ENCODE peak calls at places on chromosomes 3 and 15, in six cellular contexts. K, Q, X, I, V and T are unnamed samples.
A peak's percentile ranks its signal among the peaks of the same experiment; 100 is the strongest.

GRCh38 chr3:158680861-158681260 is 8.4 kb upstream of the LXN start:
- DNase-seq in Q (no peak), X (no peak), V (no peak), K (no peak), I (no peak), T (no peak)

GRCh38 chr3:16467368-16467767 is 46.1 kb downstream of the RFTN1 start:
- DNase-seq in K (no peak), X (no peak), I (no peak), Q (no peak), V (no peak), T (no peak)

GRCh38 chr15:57224664-57225063 is 151.6 kb upstream of the CGNL1 start:
- DNase-seq in K (no peak), Q (no peak), V (no peak), I (no peak), X (no peak), T (no peak)

GRCh38 chr3:64884574-64884973 is 196.8 kb upstream of the ADAMTS9 start:
- DNase-seq in X (no peak), Q (no peak), K (no peak), V (no peak), I (no peak), T (no peak)

GRCh38 chr3:183122257-183122932 is 23.1 kb upstream of the MCCC1 start:
- DNase-seq in V (no peak), Q (peak; percentile 51), I (peak; percentile 22), K (peak; percentile 60), X (no peak), T (no peak)

GRCh38 chr3:133514418-133514817 is 59.1 kb upstream of the CDV3 start:
- DNase-seq in X (no peak), K (peak; percentile 20), V (no peak), I (no peak), Q (no peak), T (no peak)

GRCh38 chr3:58535531-58536500 is 1.2 kb downstream of the ACOX2 start:
- DNase-seq in Q (no peak), I (no peak), V (no peak), K (peak; percentile 63), X (no peak), T (peak; percentile 59)

GRCh38 chr15:57692709-57693108 is 13.8 kb upstream of the POLR2M start:
- DNase-seq in V (no peak), I (no peak), Q (no peak), X (no peak), K (no peak), T (no peak)

GRCh38 chr3:181265750-181266333 is 276.3 kb upstream of the DNAJC19 start:
- DNase-seq in I (no peak), Q (no peak), V (no peak), K (no peak), X (no peak), T (no peak)

GRCh38 chr3:16319307-16319706 is 54.3 kb downstream of the OXNAD1 start:
- DNase-seq in V (no peak), Q (peak; percentile 62), K (peak; percentile 73), X (no peak), I (no peak), T (no peak)

GRCh38 chr3:154098396-154098795 is 22.8 kb upstream of the ARHGEF26 start:
- DNase-seq in X (no peak), K (no peak), I (no peak), V (no peak), Q (no peak), T (no peak)

GRCh38 chr3:197456271-197457091 is 99.3 kb downstream of the BDH1 start:
- DNase-seq in V (peak; percentile 91), Q (peak; percentile 87), X (peak; percentile 91), K (peak; percentile 92), I (peak; percentile 77), T (peak; percentile 93)

GRCh38 chr3:108117245-108117644 is 26.4 kb upstream of the CD47 start:
- DNase-seq in X (no peak), I (no peak), K (no peak), Q (no peak), V (no peak), T (no peak)

GRCh38 chr15:29821416-29822099 is 710 bp downstream of the TJP1 start:
- DNase-seq in I (peak; percentile 49), X (peak; percentile 82), V (peak; percentile 65), Q (peak; percentile 87), K (peak; percentile 93), T (peak; percentile 84)

GRCh38 chr15:67641453-67641852 is 99.0 kb downstream of the MAP2K5 start:
- DNase-seq in X (no peak), I (no peak), Q (no peak), V (no peak), K (no peak), T (no peak)

GRCh38 chr15:52227456-52227855 is 36.3 kb upstream of the GNB5 start:
- DNase-seq in K (peak; percentile 90), V (peak; percentile 50), X (peak; percentile 78), Q (peak; percentile 82), I (peak; percentile 71), T (peak; percentile 73)

GRCh38 chr15:42640103-42640502 is 64.7 kb downstream of the STARD9 start:
- DNase-seq in K (no peak), Q (no peak), X (no peak), V (no peak), I (no peak), T (no peak)

GRCh38 chr3:43621406-43621973 is 321 bp downstream of the ANO10 start:
- DNase-seq in I (no peak), V (peak; percentile 30), K (no peak), Q (no peak), X (peak; percentile 44), T (peak; percentile 60)

GRCh38 chr15:61759639-61760038 is 300.6 kb downstream of the VPS13C start:
- DNase-seq in K (no peak), X (no peak), V (no peak), Q (no peak), I (no peak), T (no peak)

GRCh38 chr3:5531741-5532140 is 344.2 kb downstream of the EDEM1 start:
- DNase-seq in K (no peak), Q (no peak), I (no peak), X (no peak), V (no peak), T (no peak)

GRCh38 chr3:46867550-46867898 is 4.3 kb upstream of the MYL3 start:
- DNase-seq in V (peak; percentile 89), Q (no peak), I (peak; percentile 75), X (peak; percentile 80), K (no peak), T (peak; percentile 91)

GRCh38 chr3:73552700-73553099 is 72.0 kb downstream of the PDZRN3 start:
- DNase-seq in X (no peak), I (no peak), Q (no peak), K (no peak), V (no peak), T (no peak)

GRCh38 chr15:26243382-26243781 is 380.3 kb upstream of the ATP10A start:
- DNase-seq in I (no peak), Q (no peak), V (no peak), K (no peak), X (no peak), T (peak; percentile 5)

GRCh38 chr3:118011910-118012309 is 1022.7 kb downstream of the IGSF11 start:
- DNase-seq in K (no peak), X (no peak), I (no peak), Q (no peak), V (no peak), T (no peak)

GRCh38 chr3:54900954-54901591 is 26.8 kb downstream of the LRTM1 start:
- DNase-seq in Q (no peak), X (no peak), K (no peak), I (no peak), V (no peak), T (no peak)

GRCh38 chr3:87350367-87351199 is 74.2 kb upstream of the POU1F1 start:
- DNase-seq in V (no peak), X (no peak), I (no peak), Q (peak; percentile 68), K (no peak), T (no peak)

GRCh38 chr3:108818404-108818803 is 4.2 kb upstream of the TRAT1 start:
- DNase-seq in Q (peak; percentile 72), V (no peak), X (no peak), K (peak; percentile 82), I (no peak), T (no peak)

GRCh38 chr3:66354001-66354400 is 133.2 kb downstream of the SLC25A26 start:
- DNase-seq in I (no peak), V (no peak), K (no peak), Q (no peak), X (no peak), T (no peak)

GRCh38 chr3:181288145-181288544 is 298.6 kb upstream of the DNAJC19 start:
- DNase-seq in Q (no peak), I (no peak), V (no peak), K (no peak), X (no peak), T (no peak)

GRCh38 chr15:81013396-81013929 is 12.7 kb downstream of the TLNRD1 start:
- DNase-seq in K (no peak), Q (no peak), X (no peak), I (no peak), V (no peak), T (no peak)
- H3K4me1 ChIP-seq in K (peaks cover 4% of the 10 kb centered on the region), Q (peaks cover 6% of the 10 kb centered on the region), X (no peaks in the 10 kb centered on the region), I (no peaks in the 10 kb centered on the region), V (peaks cover 6% of the 10 kb centered on the region), T (no peaks in the 10 kb centered on the region)

GRCh38 chr3:97835761-97836160 is 13.9 kb downstream of the CRYBG3 start:
- DNase-seq in I (no peak), V (no peak), K (no peak), Q (no peak), X (no peak), T (no peak)

GRCh38 chr3:97829198-97829597 is 7.4 kb downstream of the CRYBG3 start:
- DNase-seq in V (no peak), X (no peak), Q (no peak), I (no peak), K (no peak), T (no peak)

GRCh38 chr3:97827741-97828471 is 6.1 kb downstream of the CRYBG3 start:
- DNase-seq in X (no peak), I (no peak), Q (no peak), K (no peak), V (no peak), T (no peak)

GRCh38 chr3:97830627-97831026 is 8.8 kb downstream of the CRYBG3 start:
- DNase-seq in Q (no peak), I (no peak), V (no peak), X (no peak), K (no peak), T (no peak)

DNA sequence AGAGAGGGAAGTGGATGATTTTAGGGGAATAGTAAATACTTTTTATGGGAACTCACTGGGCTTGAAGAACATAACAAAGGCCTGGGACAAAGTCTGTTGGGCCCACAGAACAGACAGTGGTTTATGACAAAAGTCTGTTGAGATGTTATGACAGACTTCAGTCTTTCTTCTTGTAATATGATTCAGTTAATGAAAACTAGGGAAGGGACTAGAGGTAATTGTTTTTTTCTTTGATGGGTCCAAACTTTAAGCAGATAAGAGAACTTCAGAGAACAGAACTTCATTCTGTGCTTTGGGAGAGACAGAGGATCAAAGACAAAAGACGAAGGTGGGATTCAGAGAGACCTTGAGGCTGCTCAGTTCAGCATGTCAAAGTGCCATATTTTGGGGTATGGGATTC is 9.3 kb downstream of the CRYBG3 start:
- DNase-seq in X (no peak), I (no peak), K (no peak), V (no peak), Q (no peak), T (no peak)
- H3K36me3 ChIP-seq in X (no peaks in the 10 kb centered on the region), I (no peaks in the 10 kb centered on the region), K (no peaks in the 10 kb centered on the region), V (no peaks in the 10 kb centered on the region), Q (no peaks in the 10 kb centered on the region), T (no peaks in the 10 kb centered on the region)

GRCh38 chr3:127731546-127731945 is 58.8 kb downstream of the ABTB1 start:
- DNase-seq in X (no peak), V (no peak), K (no peak), Q (no peak), I (no peak), T (no peak)
- H3K4me1 ChIP-seq in X (peaks cover 10% of the 10 kb centered on the region), V (peaks cover 46% of the 10 kb centered on the region), K (peaks cover 2% of the 10 kb centered on the region), Q (peaks cover 30% of the 10 kb centered on the region), I (no peaks in the 10 kb centered on the region), T (no peaks in the 10 kb centered on the region)

GRCh38 chr3:14130230-14130629 is 5.4 kb downstream of the TMEM43 start:
- DNase-seq in X (no peak), I (no peak), V (no peak), Q (no peak), K (no peak), T (no peak)
- H3K36me3 ChIP-seq in X (no peaks in the 10 kb centered on the region), I (peaks cover 76% of the 10 kb centered on the region), V (peaks cover 82% of the 10 kb centered on the region), Q (no peaks in the 10 kb centered on the region), K (peaks cover 83% of the 10 kb centered on the region), T (peaks cover 68% of the 10 kb centered on the region)